ENCODE peak calls at places on chromosomes 5 and 9, in nine cellular contexts. R is epithelial cell of proximal tubule, V is uterus, Z is psoas muscle, S is mucosa of descending colon, X is tibial artery, L is upper lobe of right lung, K is stomach, U is bronchial epithelial cell. Q is an unnamed sample.

GRCh38 chr5:93532370-93532769 is 48.6 kb downstream of the NR2F1-AS1 start:
- DNase-seq in R (peak; percentile 94), Z (peak; percentile 39), U (peak; percentile 18), V (peak; percentile 91), K (peak; percentile 50), L (no peak), X (peak; percentile 83), S (no peak), Q (peak; percentile 92)

GRCh38 chr9:71634753-71635152 is 133.6 kb downstream of the CEMIP2 start:
- DNase-seq in V (no peak), S (no peak), U (no peak), X (no peak), Z (no peak), L (no peak), R (no peak), K (no peak), Q (no peak)

GRCh38 chr5:133220851-133221674 is 169.2 kb downstream of the HSPA4 start:
- DNase-seq in L (no peak), X (no peak), U (no peak), Z (no peak), S (no peak), V (no peak), K (no peak), R (no peak), Q (peak; percentile 71)

GRCh38 chr5:80127037-80127642 is 92.0 kb downstream of the THBS4 start:
- DNase-seq in K (no peak), Z (no peak), L (no peak), U (no peak), S (no peak), X (no peak), R (no peak), V (no peak), Q (no peak)

GRCh38 chr5:14594378-14595074 is 12.9 kb downstream of the OTULINL start:
- DNase-seq in U (no peak), K (no peak), Z (no peak), S (no peak), X (no peak), V (no peak), L (no peak), R (no peak), Q (no peak)

GRCh38 chr9:136122425-136123383 is 4.0 kb upstream of the TMEM250 start:
- DNase-seq in L (peak; percentile 89), S (peak; percentile 76), X (peak; percentile 67), K (peak; percentile 83), R (no peak), V (peak; percentile 74), Z (peak; percentile 83), U (no peak), Q (peak; percentile 50)

GRCh38 chr5:181241393-181241975 is 2.2 kb downstream of the RACK1 start:
- DNase-seq in Z (no peak), L (no peak), R (no peak), K (no peak), U (peak; percentile 95), S (peak; percentile 33), V (no peak), X (peak; percentile 38), Q (peak; percentile 84)

GRCh38 chr9:82334286-82334685 is 345.7 kb downstream of the SPATA31D1 start:
- DNase-seq in U (peak; percentile 48), V (no peak), L (no peak), R (no peak), K (no peak), X (no peak), Z (no peak), S (no peak), Q (peak; percentile 13)

GRCh38 chr9:121026260-121026691 is 23.8 kb downstream of the C5 start:
- DNase-seq in Z (no peak), S (no peak), V (no peak), U (peak; percentile 32), R (no peak), L (no peak), X (no peak), K (no peak), Q (peak; percentile 67)

GRCh38 chr5:173714551-173715428 is 98.3 kb upstream of the BOD1 start:
- DNase-seq in K (no peak), R (no peak), V (no peak), U (peak; percentile 80), L (no peak), X (no peak), Z (peak; percentile 66), S (no peak), Q (peak; percentile 84)

GRCh38 chr5:171340491-171340890 is 31.4 kb downstream of the TLX3 start:
- DNase-seq in X (no peak), V (no peak), R (no peak), Z (no peak), S (no peak), L (no peak), K (no peak), U (no peak), Q (no peak)

GRCh38 chr5:35476789-35477188 is 140.9 kb upstream of the SPEF2 start:
- DNase-seq in U (no peak), Z (no peak), R (no peak), L (no peak), V (peak; percentile 31), X (no peak), S (no peak), K (no peak), Q (peak; percentile 91)

GRCh38 chr9:112069318-112070169 is 105.6 kb downstream of the SUSD1 start:
- DNase-seq in U (no peak), L (no peak), X (no peak), Z (no peak), S (no peak), V (no peak), K (no peak), R (no peak), Q (peak; percentile 54)

GRCh38 chr5:151085517-151086031 is 4.7 kb upstream of the TNIP1 start:
- DNase-seq in Z (peak; percentile 55), L (peak; percentile 79), R (peak; percentile 57), K (peak; percentile 68), X (peak; percentile 70), U (peak; percentile 65), V (peak; percentile 71), S (peak; percentile 82), Q (peak; percentile 60)

GRCh38 chr9:4680750-4681149 is 1.4 kb downstream of the CDC37L1 start:
- DNase-seq in Z (no peak), X (no peak), L (no peak), V (no peak), U (no peak), S (no peak), R (no peak), K (no peak), Q (peak; percentile 52)

GRCh38 chr5:177367981-177368960 is 10.5 kb downstream of the RGS14 start:
- DNase-seq in K (peak; percentile 48), U (peak; percentile 80), X (no peak), S (no peak), L (no peak), V (no peak), R (no peak), Z (no peak), Q (no peak)
- H3K4me3 ChIP-seq in K (peak overlapping the region; percentile 44), U (no peak overlapping the region), X (peak overlapping the region; percentile 68), S (no peak overlapping the region), L (no peak overlapping the region), V (no peak overlapping the region), R (peak overlapping the region; percentile 58), Z (peak overlapping the region; percentile 72), Q (no peak overlapping the region)

GRCh38 chr5:137754236-137754960 is at the start of gene HNRNPA0:
- DNase-seq in L (peak; percentile 99), Z (peak; percentile 96), U (peak; percentile 88), K (peak; percentile 98), R (peak; percentile 76), V (peak; percentile 95), X (peak; percentile 95), S (peak; percentile 98), Q (peak; percentile 97)
- TF ChIP-seq CTCF in L (no peak), Z (peak; percentile 10), U (no peak), K (no peak), R (no peak), V (peak; percentile 12), X (peak; percentile 21), S (no peak), Q (no peak)

DNA sequence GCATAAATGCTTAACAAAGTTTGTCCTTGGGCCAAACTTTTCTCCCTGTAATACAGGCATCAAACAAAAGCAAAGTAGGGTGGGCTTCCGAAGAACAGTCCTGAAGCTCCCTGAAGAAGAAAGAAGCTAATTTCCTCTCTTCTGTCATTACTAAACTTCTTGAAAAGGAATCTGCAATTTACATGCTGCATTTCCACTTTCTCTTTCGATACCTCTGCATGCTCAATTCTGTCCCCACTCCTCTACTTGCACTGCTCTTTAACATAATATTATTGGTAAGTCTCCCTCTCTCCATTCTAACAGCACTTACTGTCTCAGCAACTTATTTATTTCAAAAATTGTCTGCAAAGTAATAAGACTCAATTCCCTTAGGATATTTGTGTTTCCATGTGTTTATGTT is 3.9 kb upstream of the PLPP1 start:
- DNase-seq in K (no peak), U (no peak), Z (no peak), S (no peak), X (no peak), L (no peak), R (no peak), V (no peak), Q (peak; percentile 27)
- H3K4me3 ChIP-seq in K (no peak overlapping the region), U (no peak overlapping the region), Z (peak overlapping the region; percentile 21), S (no peak overlapping the region), X (no peak overlapping the region), L (no peak overlapping the region), R (no peak overlapping the region), V (no peak overlapping the region), Q (no peak overlapping the region)

GRCh38 chr5:109410389-109411174 is 808 bp upstream of the PJA2 start:
- DNase-seq in K (peak; percentile 76), U (peak; percentile 59), X (peak; percentile 81), R (no peak), Z (peak; percentile 70), S (peak; percentile 91), L (peak; percentile 87), V (peak; percentile 70), Q (peak; percentile 93)

GRCh38 chr5:109411175-109411514 is 1.4 kb upstream of the PJA2 start:
- DNase-seq in Z (no peak), R (no peak), L (no peak), K (no peak), V (no peak), S (no peak), X (no peak), U (no peak), Q (no peak)

GRCh38 chr5:109407913-109408312 is 1.9 kb downstream of the PJA2 start:
- DNase-seq in V (no peak), Z (no peak), L (no peak), K (no peak), R (no peak), U (no peak), S (no peak), X (no peak), Q (no peak)

GRCh38 chr5:109409844-109410388 is at the start of gene PJA2:
- DNase-seq in K (peak; percentile 97), L (peak; percentile 99), V (peak; percentile 99), Z (peak; percentile 98), R (peak; percentile 99), X (peak; percentile 100), U (peak; percentile 99), S (peak; percentile 98), Q (peak; percentile 100)

DNA sequence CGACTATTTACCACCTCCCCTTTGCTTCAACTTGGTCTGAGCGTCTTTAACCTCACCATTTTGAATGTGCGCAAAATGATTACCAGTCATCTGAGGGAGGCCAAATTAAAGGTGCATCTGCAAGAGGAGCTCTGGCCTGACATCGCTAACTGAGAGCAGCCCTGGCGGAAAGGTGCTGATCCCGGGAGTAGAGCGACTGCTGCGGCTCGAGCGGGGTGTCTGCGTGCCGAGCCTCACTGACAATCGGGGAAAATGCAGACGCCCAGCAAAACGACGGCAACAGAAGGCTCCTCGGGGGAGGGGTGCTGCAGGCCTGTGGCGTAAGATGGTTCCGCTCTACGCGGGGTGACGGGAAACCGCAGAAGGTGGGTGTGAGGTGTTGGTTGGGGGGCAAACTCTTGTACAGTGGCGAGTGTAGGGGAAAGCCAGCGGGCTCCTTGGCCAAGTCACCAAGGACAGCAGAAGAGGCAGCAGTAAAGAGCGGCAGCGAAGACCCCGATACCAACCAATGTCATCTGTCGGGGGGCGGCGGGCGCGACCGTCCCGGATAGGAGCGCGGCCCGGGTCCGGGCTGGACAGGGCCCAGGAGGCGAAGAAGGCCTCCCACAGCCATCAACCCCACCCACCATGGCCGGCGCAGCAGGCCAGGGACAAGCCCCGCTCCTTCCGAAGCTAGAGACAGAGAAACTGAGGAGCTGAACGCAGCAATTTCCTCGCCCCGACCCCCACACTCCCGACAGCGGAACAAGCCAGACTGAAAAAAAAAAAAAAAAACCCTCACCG is 522 bp downstream of the PJA2 start:
- DNase-seq in X (peak; percentile 79), S (peak; percentile 88), R (no peak), K (peak; percentile 65), L (peak; percentile 86), U (peak; percentile 55), V (peak; percentile 69), Z (peak; percentile 74), Q (peak; percentile 88)
- TF ChIP-seq CTCF in X (no peak), S (no peak), R (no peak), K (no peak), L (no peak), U (no peak), V (no peak), Z (no peak), Q (no peak)

Q was measured in fibroblast of villous mesenchyme.